ENCODE peak calls at places on chromosomes 6 and 20, in six cellular contexts. O, X, W, V, Z and Q are unnamed samples.

GRCh38 chr6:36660771-36661471 is 17.6 kb upstream of the CDKN1A start:
- DNase-seq in O (no peak), X (peak), W (no peak), V (peak), Z (peak), Q (no peak)

GRCh38 chr6:101110814-101111213 is 229.7 kb upstream of the ASCC3 start:
- DNase-seq in O (no peak), X (no peak), W (no peak), V (no peak), Z (no peak), Q (no peak)

GRCh38 chr20:47717421-47717820 is 67.9 kb downstream of the SULF2 start:
- DNase-seq in O (no peak), X (no peak), W (no peak), V (no peak), Z (no peak), Q (no peak)

GRCh38 chr6:43386492-43386891 is 17.0 kb upstream of the ZNF318 start:
- DNase-seq in O (no peak), X (no peak), W (no peak), V (no peak), Z (no peak), Q (no peak)

GRCh38 chr20:33719277-33719988 is 677 bp downstream of the PXMP4 start:
- DNase-seq in O (no peak), X (no peak), W (peak), V (no peak), Z (no peak), Q (no peak)

GRCh38 chr6:84332139-84333034 is 104.9 kb upstream of the CEP162 start:
- DNase-seq in O (no peak), X (no peak), W (no peak), V (no peak), Z (no peak), Q (peak)

GRCh38 chr6:30646450-30647038 is 389 bp upstream of the C6orf136 start:
- DNase-seq in O (no peak), X (no peak), W (no peak), V (peak), Z (no peak), Q (no peak)

GRCh38 chr6:57195457-57195856 is 23.3 kb downstream of the BAG2 start:
- DNase-seq in O (no peak), X (no peak), W (no peak), V (no peak), Z (no peak), Q (no peak)

GRCh38 chr20:50510706-50511401 is 671 bp downstream of the PTPN1 start:
- DNase-seq in O (no peak), X (no peak), W (peak), V (no peak), Z (no peak), Q (no peak)

GRCh38 chr6:137233561-137234504 is 14.6 kb upstream of the IFNGR1 start:
- DNase-seq in O (no peak), X (peak), W (peak), V (no peak), Z (peak), Q (no peak)

GRCh38 chr6:9523462-9523861 is 891.4 kb downstream of the TFAP2A start:
- DNase-seq in O (no peak), X (peak), W (peak), V (no peak), Z (peak), Q (no peak)

GRCh38 chr6:54621285-54621684 is 225.3 kb upstream of the FAM83B start:
- DNase-seq in O (no peak), X (peak), W (no peak), V (no peak), Z (no peak), Q (no peak)

GRCh38 chr20:62774076-62774714 is 22.1 kb upstream of the MRGBP start:
- DNase-seq in O (no peak), X (no peak), W (no peak), V (no peak), Z (no peak), Q (no peak)

GRCh38 chr6:19723533-19723932 is 113.6 kb upstream of the ID4 start:
- DNase-seq in O (no peak), X (peak), W (peak), V (no peak), Z (peak), Q (no peak)

GRCh38 chr6:32081168-32081624 is 27.9 kb downstream of the TNXB start:
- DNase-seq in O (no peak), X (peak), W (peak), V (peak), Z (peak), Q (no peak)

GRCh38 chr6:27687154-27688013 is 214.5 kb upstream of the ZNF184 start:
- DNase-seq in O (peak), X (peak), W (peak), V (peak), Z (peak), Q (peak)

GRCh38 chr6:16698163-16698533 is 63.1 kb downstream of the ATXN1 start:
- DNase-seq in O (no peak), X (no peak), W (peak), V (no peak), Z (no peak), Q (no peak)

GRCh38 chr20:36506253-36506652 is 35.1 kb upstream of the MYL9 start:
- DNase-seq in O (no peak), X (no peak), W (no peak), V (no peak), Z (no peak), Q (no peak)

DNA sequence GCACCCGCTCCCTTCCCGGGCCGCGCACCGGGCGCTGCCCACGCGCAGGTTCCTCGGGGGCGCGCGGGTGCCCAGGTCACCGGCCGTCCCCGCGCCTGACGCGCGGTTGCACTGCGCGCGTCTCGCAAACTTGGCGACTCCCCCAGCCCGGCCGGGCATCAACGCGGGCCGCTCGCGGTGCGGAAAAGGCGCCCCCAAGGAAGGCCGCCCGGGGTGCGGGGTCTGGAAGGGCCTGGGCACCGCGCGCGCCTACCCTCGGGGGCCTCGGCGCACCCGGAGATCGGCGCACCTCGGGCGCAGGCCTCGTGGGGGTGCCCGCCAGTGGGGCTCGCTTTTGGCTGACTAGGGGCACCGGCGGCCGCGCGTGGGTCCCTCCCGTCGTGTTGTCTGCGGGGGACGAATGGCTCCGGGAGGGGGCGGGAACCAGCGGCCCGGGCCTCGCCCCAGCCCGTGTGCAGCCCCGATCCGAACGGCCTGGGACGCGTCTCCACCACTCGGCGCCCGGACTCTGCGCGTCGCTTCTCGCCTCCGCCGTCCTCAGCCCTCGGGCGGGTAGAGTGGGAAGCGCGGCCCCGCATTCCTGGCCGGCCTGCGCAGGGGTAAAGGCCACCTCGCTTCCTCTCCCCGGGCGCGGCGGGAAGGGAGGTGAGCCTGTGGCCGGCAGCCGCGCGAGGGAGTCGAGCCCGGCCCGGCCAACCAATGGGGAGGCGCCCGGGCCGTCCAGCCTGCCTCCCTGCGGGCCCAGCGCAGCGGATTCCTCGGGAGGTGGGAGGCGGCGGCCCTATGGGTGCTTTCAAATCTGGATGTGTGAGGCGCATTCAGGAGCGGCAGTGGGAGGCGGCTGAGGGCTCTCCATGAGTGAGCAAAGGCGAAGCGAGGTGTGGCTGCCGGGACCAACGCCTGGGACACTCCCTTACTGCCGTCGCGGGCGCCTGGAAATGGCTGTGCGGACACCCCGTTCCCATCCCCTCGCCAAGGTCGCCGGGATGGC is 927 bp upstream of the ZBTB46 start:
- DNase-seq in O (no peak), X (peak), W (no peak), V (no peak), Z (peak), Q (no peak)
- H3K4me3 ChIP-seq in O (no peak), X (no peak), W (peak), V (peak), Z (peak), Q (peak)

GRCh38 chr20:51810155-51811039 is 8.1 kb upstream of the SALL4 start:
- DNase-seq in O (no peak), X (no peak), W (no peak), V (no peak), Z (no peak), Q (no peak)
- TF ChIP-seq CTCF in O (no peak), X (peak), W (no peak), V (no peak), Z (peak), Q (no peak)

GRCh38 chr6:148517518-148517917 is 174.9 kb downstream of the SASH1 start:
- DNase-seq in O (no peak), X (no peak), W (no peak), V (no peak), Z (no peak), Q (no peak)

GRCh38 chr6:148516116-148517016 is 173.7 kb downstream of the SASH1 start:
- DNase-seq in O (no peak), X (no peak), W (peak), V (no peak), Z (no peak), Q (no peak)

GRCh38 chr6:148514091-148514850 is 171.6 kb downstream of the SASH1 start:
- DNase-seq in O (no peak), X (no peak), W (no peak), V (no peak), Z (no peak), Q (no peak)

GRCh38 chr6:148509789-148510581 is 167.3 kb downstream of the SASH1 start:
- DNase-seq in O (no peak), X (peak), W (peak), V (peak), Z (peak), Q (no peak)

DNA sequence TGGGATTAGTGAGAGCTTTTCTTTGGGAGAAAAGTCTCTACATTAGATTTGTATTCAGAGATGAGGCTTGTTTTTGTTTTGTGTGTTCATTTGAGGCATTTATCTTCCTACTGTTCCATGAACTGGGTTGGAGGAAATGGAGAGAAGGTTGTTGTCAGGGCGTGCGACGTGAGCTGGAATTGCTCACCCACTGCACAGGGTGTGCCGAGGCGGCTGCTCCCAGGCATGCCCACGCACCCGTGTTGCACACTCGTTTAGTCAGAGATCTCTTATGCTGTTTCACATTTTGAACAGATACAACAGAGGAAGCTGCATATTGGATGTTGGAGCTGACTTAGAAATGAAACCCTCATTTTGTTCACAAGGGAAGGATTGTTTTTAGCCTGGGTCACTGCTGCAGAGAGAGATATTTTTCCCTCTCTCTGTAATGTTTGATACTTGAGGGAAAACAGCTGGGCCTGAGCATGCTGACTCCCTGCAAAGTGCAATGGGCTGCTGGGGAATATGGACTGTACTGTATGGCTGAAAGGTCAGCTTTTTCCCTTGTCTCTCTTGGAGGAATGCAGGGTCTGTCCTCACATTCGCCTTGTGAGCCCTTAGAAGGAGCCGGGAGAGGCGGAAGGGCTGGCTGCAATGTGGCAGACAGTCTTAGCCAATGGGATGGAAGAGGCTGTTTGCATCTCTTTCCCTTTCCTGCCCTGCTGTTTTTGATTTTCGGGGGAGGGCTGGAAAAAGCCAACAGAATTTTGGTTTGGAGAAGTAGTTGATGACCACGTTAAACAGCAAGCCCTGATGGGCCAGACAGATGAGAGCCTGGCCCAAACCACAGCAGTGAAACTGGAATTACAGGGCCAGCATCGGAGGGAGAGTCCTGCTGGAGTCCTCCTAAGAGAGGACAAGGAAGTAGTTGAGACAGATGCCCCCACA is 170.8 kb downstream of the SASH1 start:
- DNase-seq in O (no peak), X (peak), W (no peak), V (no peak), Z (peak), Q (no peak)
- H3K4me3 ChIP-seq in O (no peak), X (no peak), W (no peak), V (peak), Z (no peak), Q (no peak)

DNA sequence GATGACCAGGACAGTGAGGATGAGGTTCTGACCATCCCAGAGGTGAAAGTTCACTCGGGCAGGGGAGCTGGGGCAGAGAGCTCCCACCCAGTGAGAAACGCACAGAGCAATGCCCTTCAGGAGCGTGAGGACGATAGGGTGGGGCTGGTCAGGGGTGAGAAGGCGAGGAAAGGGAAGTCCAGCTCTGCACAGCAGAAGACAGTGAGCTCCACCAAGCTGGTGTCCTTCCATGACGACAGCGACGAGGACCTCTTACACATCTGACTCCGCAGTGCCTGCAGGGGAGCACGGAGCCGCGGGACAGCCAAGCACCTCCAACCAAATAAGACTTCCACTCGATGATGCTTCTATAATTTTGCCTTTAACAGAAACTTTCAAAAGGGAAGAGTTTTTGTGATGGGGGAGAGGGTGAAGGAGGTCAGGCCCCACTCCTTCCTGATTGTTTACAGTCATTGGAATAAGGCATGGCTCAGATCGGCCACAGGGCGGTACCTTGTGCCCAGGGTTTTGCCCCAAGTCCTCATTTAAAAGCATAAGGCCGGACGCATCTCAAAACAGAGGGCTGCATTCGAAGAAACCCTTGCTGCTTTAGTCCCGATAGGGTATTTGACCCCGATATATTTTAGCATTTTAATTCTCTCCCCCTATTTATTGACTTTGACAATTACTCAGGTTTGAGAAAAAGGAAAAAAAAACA is 16.6 kb upstream of the SLC22A1 start:
- DNase-seq in O (no peak), X (no peak), W (no peak), V (peak), Z (no peak), Q (no peak)
- TF ChIP-seq CTCF in O (no peak), X (no peak), W (no peak), V (no peak), Z (no peak), Q (no peak)

GRCh38 chr20:23654722-23655121 is 17.0 kb upstream of the CST3 start:
- DNase-seq in O (no peak), X (no peak), W (no peak), V (no peak), Z (no peak), Q (no peak)

GRCh38 chr20:23657202-23657601 is 19.4 kb upstream of the CST3 start:
- DNase-seq in O (no peak), X (no peak), W (no peak), V (no peak), Z (no peak), Q (no peak)

GRCh38 chr20:23656372-23656771 is 18.6 kb upstream of the CST3 start:
- DNase-seq in O (no peak), X (no peak), W (no peak), V (no peak), Z (no peak), Q (no peak)

GRCh38 chr20:23654005-23654404 is 16.2 kb upstream of the CST3 start:
- DNase-seq in O (no peak), X (no peak), W (peak), V (no peak), Z (no peak), Q (no peak)

GRCh38 chr20:23655551-23656211 is 17.9 kb upstream of the CST3 start:
- DNase-seq in O (no peak), X (no peak), W (no peak), V (peak), Z (peak), Q (no peak)
- H3K4me3 ChIP-seq in O (no peak), X (no peak), W (no peak), V (peak), Z (no peak), Q (no peak)